ENCODE peak calls at places on chromosomes 5 and 9, in five cellular contexts. X, Q, L, V and K are unnamed samples.

GRCh38 chr5:38297830-38298608 is 39.7 kb downstream of the EGFLAM start:
- DNase-seq in X (no peak), Q (no peak), L (no peak), V (no peak), K (peak; percentile 2)

GRCh38 chr9:72972636-72973035 is 19.8 kb upstream of the ALDH1A1 start:
- DNase-seq in L (no peak), V (no peak), X (no peak), Q (no peak), K (no peak)

GRCh38 chr5:141957367-141957993 is 522 bp downstream of the PCDH12 start:
- DNase-seq in L (no peak), V (no peak), Q (no peak), X (no peak), K (no peak)

GRCh38 chr5:92552206-92553160 is 1028.5 kb downstream of the NR2F1-AS1 start:
- DNase-seq in V (peak; percentile 99), X (peak; percentile 76), L (no peak), Q (peak; percentile 44), K (peak; percentile 97)

GRCh38 chr5:150511641-150512367 is 3.9 kb downstream of the NDST1 start:
- DNase-seq in L (no peak), Q (peak; percentile 58), V (peak; percentile 80), X (no peak), K (peak; percentile 76)

GRCh38 chr5:318341-318897 is 3.1 kb upstream of the AHRR start:
- DNase-seq in L (peak; percentile 88), X (peak; percentile 35), V (peak; percentile 46), Q (no peak), K (peak; percentile 88)

GRCh38 chr5:3092664-3093063 is 341.2 kb upstream of the IRX2 start:
- DNase-seq in X (no peak), Q (no peak), L (peak; percentile 47), V (no peak), K (no peak)

GRCh38 chr5:40494631-40495030 is 185.1 kb upstream of the PTGER4 start:
- DNase-seq in X (no peak), Q (no peak), V (no peak), L (no peak), K (no peak)

GRCh38 chr9:129676970-129677369 is 11.5 kb downstream of the PRRX2 start:
- DNase-seq in L (no peak), V (no peak), Q (no peak), X (no peak), K (peak; percentile 38)

GRCh38 chr9:124008307-124008854 is 3.2 kb upstream of the LHX2 start:
- DNase-seq in L (no peak), V (no peak), Q (peak; percentile 13), X (no peak), K (peak; percentile 18)

GRCh38 chr9:124124729-124125589 is 113.4 kb downstream of the LHX2 start:
- DNase-seq in X (no peak), Q (no peak), L (no peak), V (no peak), K (no peak)

GRCh38 chr9:88680505-88681160 is 145.7 kb downstream of the NXNL2 start:
- DNase-seq in V (peak; percentile 37), L (no peak), X (no peak), Q (no peak), K (peak; percentile 42)

GRCh38 chr5:177447066-177447610 is 524 bp downstream of the PRR7 start:
- DNase-seq in L (no peak), Q (peak; percentile 64), V (peak; percentile 25), X (peak; percentile 68), K (peak; percentile 56)

GRCh38 chr9:21265421-21266189 is 25.8 kb upstream of the IFNA14 start:
- DNase-seq in L (no peak), X (no peak), V (no peak), Q (no peak), K (no peak)

GRCh38 chr5:41869150-41869738 is 981 bp downstream of the OXCT1 start:
- DNase-seq in V (peak; percentile 7), X (no peak), L (peak; percentile 91), Q (no peak), K (peak; percentile 55)

GRCh38 chr5:10856646-10857332 is 95.8 kb upstream of the DAP start:
- DNase-seq in Q (peak; percentile 28), V (peak; percentile 77), L (no peak), X (peak; percentile 53), K (peak; percentile 84)

GRCh38 chr5:123089572-123089970 is 530 bp downstream of the PRDM6 start:
- DNase-seq in Q (no peak), X (peak; percentile 34), L (no peak), V (peak; percentile 52), K (peak; percentile 38)